ENCODE peak calls at places on chromosomes 4 and X, in nine cellular contexts. One of them, this sample, is unnamed.

GRCh38 chr4:12239897-12240636 is 811.4 kb upstream of the HS3ST1 start:
- DNase-seq in caudate nucleus: no peak
- DNase-seq in SW480: no peak
- DNase-seq in nucleus accumbens: no peak
- DNase-seq in skeletal muscle cell: no peak
- DNase-seq in Peyer's patch: no peak
- DNase-seq in LHCN-M2: no peak
- DNase-seq in AG09309: no peak
- DNase-seq in activated naive CD8-positive, alpha-beta T cell treated with anti-CD3 and anti-CD28 coated beads, Interleukin-2, amount 50 U/mL, for 24 hours: no peak
- DNase-seq in this sample: no peak

GRCh38 chr4:26900765-26901164 is 40.1 kb downstream of the STIM2 start:
- DNase-seq in caudate nucleus: no peak
- DNase-seq in SW480: no peak
- DNase-seq in nucleus accumbens: no peak
- DNase-seq in skeletal muscle cell: no peak
- DNase-seq in Peyer's patch: no peak
- DNase-seq in LHCN-M2: no peak
- DNase-seq in AG09309: no peak
- DNase-seq in activated naive CD8-positive, alpha-beta T cell treated with anti-CD3 and anti-CD28 coated beads, Interleukin-2, amount 50 U/mL, for 24 hours: no peak
- DNase-seq in this sample: no peak

GRCh38 chr4:177401658-177402273 is 40.5 kb downstream of the AGA start:
- DNase-seq in caudate nucleus: no peak
- DNase-seq in SW480: no peak
- DNase-seq in nucleus accumbens: no peak
- DNase-seq in skeletal muscle cell: no peak
- DNase-seq in Peyer's patch: no peak
- DNase-seq in LHCN-M2: no peak
- DNase-seq in AG09309: no peak
- DNase-seq in activated naive CD8-positive, alpha-beta T cell treated with anti-CD3 and anti-CD28 coated beads, Interleukin-2, amount 50 U/mL, for 24 hours: no peak
- DNase-seq in this sample: no peak

GRCh38 chrX:7139202-7140081 is 8.1 kb upstream of the STS start:
- DNase-seq in caudate nucleus: no peak
- DNase-seq in SW480: no peak
- DNase-seq in nucleus accumbens: no peak
- DNase-seq in skeletal muscle cell: peak
- DNase-seq in Peyer's patch: no peak
- DNase-seq in LHCN-M2: peak
- DNase-seq in AG09309: no peak
- DNase-seq in activated naive CD8-positive, alpha-beta T cell treated with anti-CD3 and anti-CD28 coated beads, Interleukin-2, amount 50 U/mL, for 24 hours: no peak
- DNase-seq in this sample: no peak

GRCh38 chr4:1767770-1768366 is 25.2 kb upstream of the FGFR3 start:
- DNase-seq in caudate nucleus: no peak
- DNase-seq in SW480: peak
- DNase-seq in nucleus accumbens: no peak
- DNase-seq in skeletal muscle cell: no peak
- DNase-seq in Peyer's patch: peak
- DNase-seq in LHCN-M2: no peak
- DNase-seq in AG09309: no peak
- DNase-seq in activated naive CD8-positive, alpha-beta T cell treated with anti-CD3 and anti-CD28 coated beads, Interleukin-2, amount 50 U/mL, for 24 hours: peak
- DNase-seq in this sample: peak

GRCh38 chrX:42442745-42443144 is 335.2 kb downstream of the PPP1R2C start:
- DNase-seq in caudate nucleus: no peak
- DNase-seq in SW480: no peak
- DNase-seq in nucleus accumbens: no peak
- DNase-seq in skeletal muscle cell: no peak
- DNase-seq in Peyer's patch: no peak
- DNase-seq in LHCN-M2: no peak
- DNase-seq in AG09309: no peak
- DNase-seq in activated naive CD8-positive, alpha-beta T cell treated with anti-CD3 and anti-CD28 coated beads, Interleukin-2, amount 50 U/mL, for 24 hours: no peak
- DNase-seq in this sample: no peak

GRCh38 chrX:20571611-20572010 is 304.9 kb upstream of the RPS6KA3 start:
- DNase-seq in caudate nucleus: no peak
- DNase-seq in SW480: no peak
- DNase-seq in nucleus accumbens: no peak
- DNase-seq in skeletal muscle cell: no peak
- DNase-seq in Peyer's patch: no peak
- DNase-seq in LHCN-M2: peak
- DNase-seq in AG09309: no peak
- DNase-seq in activated naive CD8-positive, alpha-beta T cell treated with anti-CD3 and anti-CD28 coated beads, Interleukin-2, amount 50 U/mL, for 24 hours: no peak
- DNase-seq in this sample: no peak

GRCh38 chrX:35890699-35891098 is 28.8 kb upstream of the CFAP47 start:
- DNase-seq in caudate nucleus: no peak
- DNase-seq in SW480: peak
- DNase-seq in nucleus accumbens: no peak
- DNase-seq in skeletal muscle cell: no peak
- DNase-seq in Peyer's patch: no peak
- DNase-seq in LHCN-M2: peak
- DNase-seq in AG09309: no peak
- DNase-seq in activated naive CD8-positive, alpha-beta T cell treated with anti-CD3 and anti-CD28 coated beads, Interleukin-2, amount 50 U/mL, for 24 hours: peak
- DNase-seq in this sample: no peak

GRCh38 chr4:24210332-24210902 is 320.6 kb upstream of the PPARGC1A start:
- DNase-seq in caudate nucleus: no peak
- DNase-seq in SW480: no peak
- DNase-seq in nucleus accumbens: no peak
- DNase-seq in skeletal muscle cell: peak
- DNase-seq in Peyer's patch: no peak
- DNase-seq in LHCN-M2: peak
- DNase-seq in AG09309: peak
- DNase-seq in activated naive CD8-positive, alpha-beta T cell treated with anti-CD3 and anti-CD28 coated beads, Interleukin-2, amount 50 U/mL, for 24 hours: no peak
- DNase-seq in this sample: no peak

GRCh38 chr4:48905363-48906015 is 1.1 kb downstream of the OCIAD2 start:
- DNase-seq in caudate nucleus: no peak
- DNase-seq in SW480: peak
- DNase-seq in nucleus accumbens: no peak
- DNase-seq in skeletal muscle cell: peak
- DNase-seq in Peyer's patch: peak
- DNase-seq in LHCN-M2: peak
- DNase-seq in AG09309: no peak
- DNase-seq in activated naive CD8-positive, alpha-beta T cell treated with anti-CD3 and anti-CD28 coated beads, Interleukin-2, amount 50 U/mL, for 24 hours: no peak
- DNase-seq in this sample: no peak

GRCh38 chr4:138609943-138610350 is 367.8 kb upstream of the SLC7A11 start:
- DNase-seq in caudate nucleus: no peak
- DNase-seq in SW480: no peak
- DNase-seq in nucleus accumbens: no peak
- DNase-seq in skeletal muscle cell: peak
- DNase-seq in Peyer's patch: no peak
- DNase-seq in LHCN-M2: peak
- DNase-seq in AG09309: peak
- DNase-seq in activated naive CD8-positive, alpha-beta T cell treated with anti-CD3 and anti-CD28 coated beads, Interleukin-2, amount 50 U/mL, for 24 hours: no peak
- DNase-seq in this sample: no peak